ENCODE peak calls at places on chromosome 7, in five cellular contexts. One of them, this sample, is unnamed.

GRCh38 chr7:29040570-29040906 is 82.4 kb upstream of the TRIL start:
- DNase-seq in GM12878: no peak
- DNase-seq in A549: no peak
- DNase-seq in H1: no peak
- DNase-seq in HepG2: no peak
- DNase-seq in this sample: no peak

GRCh38 chr7:14191686-14192098 is 202.2 kb upstream of the ETV1 start:
- DNase-seq in GM12878: no peak
- DNase-seq in H1: no peak
- DNase-seq in A549: no peak
- DNase-seq in HepG2: no peak
- DNase-seq in this sample: no peak

GRCh38 chr7:91880016-91880412 is 488 bp downstream of the MTERF1 start:
- DNase-seq in HepG2: peak; percentile 9
- DNase-seq in A549: no peak
- DNase-seq in H1: no peak
- DNase-seq in GM12878: no peak
- DNase-seq in this sample: no peak

GRCh38 chr7:47204709-47205108 is 377.2 kb downstream of the TNS3 start:
- DNase-seq in A549: no peak
- DNase-seq in H1: no peak
- DNase-seq in GM12878: no peak
- DNase-seq in HepG2: no peak
- DNase-seq in this sample: no peak

GRCh38 chr7:722847-723246 is 3.7 kb upstream of the DNAAF5 start:
- DNase-seq in A549: no peak
- DNase-seq in GM12878: no peak
- DNase-seq in H1: no peak
- DNase-seq in HepG2: no peak
- DNase-seq in this sample: no peak

GRCh38 chr7:142868881-142869415 is 14.1 kb downstream of the EPHB6 start:
- DNase-seq in A549: no peak
- DNase-seq in HepG2: no peak
- DNase-seq in GM12878: no peak
- DNase-seq in H1: no peak
- DNase-seq in this sample: no peak

GRCh38 chr7:36278767-36279171 is 110.9 kb upstream of the ANLN start:
- DNase-seq in GM12878: no peak
- DNase-seq in HepG2: no peak
- DNase-seq in A549: no peak
- DNase-seq in H1: no peak
- DNase-seq in this sample: no peak

GRCh38 chr7:137272249-137272648 is 71.3 kb downstream of the PTN start:
- DNase-seq in HepG2: no peak
- DNase-seq in GM12878: no peak
- DNase-seq in H1: no peak
- DNase-seq in A549: no peak
- DNase-seq in this sample: no peak

GRCh38 chr7:2897023-2897422 is 52.9 kb upstream of the GNA12 start:
- DNase-seq in HepG2: no peak
- DNase-seq in GM12878: no peak
- DNase-seq in A549: no peak
- DNase-seq in H1: no peak
- DNase-seq in this sample: no peak

GRCh38 chr7:38584443-38585210 is 46.5 kb downstream of the AMPH start:
- DNase-seq in H1: no peak
- DNase-seq in GM12878: no peak
- DNase-seq in HepG2: no peak
- DNase-seq in A549: no peak
- DNase-seq in this sample: no peak

GRCh38 chr7:38580485-38580884 is 50.7 kb downstream of the AMPH start:
- DNase-seq in HepG2: no peak
- DNase-seq in GM12878: no peak
- DNase-seq in A549: no peak
- DNase-seq in H1: no peak
- DNase-seq in this sample: no peak

DNA sequence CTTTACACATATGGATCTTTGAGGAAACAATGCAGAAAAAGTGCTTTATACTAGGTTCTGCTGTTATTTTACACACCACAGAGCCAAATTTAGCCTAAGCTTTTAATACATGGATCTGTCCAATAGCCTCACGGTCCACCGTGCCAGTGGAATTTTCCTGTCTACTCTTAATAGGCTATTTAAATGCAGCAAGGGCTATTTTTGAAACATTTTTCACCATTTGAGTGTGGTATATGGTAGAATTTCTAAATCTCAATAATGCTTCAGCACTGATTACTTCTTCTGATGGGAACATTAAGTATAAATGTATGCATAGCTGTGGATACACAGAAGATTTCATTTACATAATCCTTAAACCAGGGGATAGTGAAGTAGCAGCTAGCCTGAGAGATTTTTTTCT is 45.6 kb downstream of the AMPH start:
- DNase-seq in A549: no peak
- DNase-seq in H1: no peak
- DNase-seq in HepG2: no peak
- DNase-seq in GM12878: no peak
- DNase-seq in this sample: no peak
- TF ChIP-seq HDAC2 in A549: no peak
- TF ChIP-seq HDAC2 in H1: no peak
- TF ChIP-seq HDAC2 in HepG2: no peak
- TF ChIP-seq HDAC2 in GM12878: no peak
- TF ChIP-seq HDAC2 in this sample: no peak

GRCh38 chr7:42893341-42894242 is 18.3 kb downstream of the C7orf25 start:
- DNase-seq in H1: no peak
- DNase-seq in A549: no peak
- DNase-seq in HepG2: no peak
- DNase-seq in GM12878: no peak
- DNase-seq in this sample: no peak
- TF ChIP-seq HDAC2 in H1: no peak
- TF ChIP-seq HDAC2 in A549: no peak
- TF ChIP-seq HDAC2 in HepG2: no peak
- TF ChIP-seq HDAC2 in GM12878: no peak
- TF ChIP-seq HDAC2 in this sample: no peak

GRCh38 chr7:117711556-117711955 is 161.7 kb downstream of the CTTNBP2 start:
- DNase-seq in GM12878: no peak
- DNase-seq in HepG2: no peak
- DNase-seq in H1: no peak
- DNase-seq in A549: no peak
- DNase-seq in this sample: no peak

GRCh38 chr7:117704098-117704497 is 169.1 kb downstream of the CTTNBP2 start:
- DNase-seq in GM12878: no peak
- DNase-seq in HepG2: no peak
- DNase-seq in A549: no peak
- DNase-seq in H1: no peak
- DNase-seq in this sample: no peak

GRCh38 chr7:117707080-117707479 is 166.2 kb downstream of the CTTNBP2 start:
- DNase-seq in A549: no peak
- DNase-seq in HepG2: no peak
- DNase-seq in GM12878: no peak
- DNase-seq in H1: no peak
- DNase-seq in this sample: no peak

GRCh38 chr7:117706191-117706590 is 167.1 kb downstream of the CTTNBP2 start:
- DNase-seq in GM12878: no peak
- DNase-seq in H1: no peak
- DNase-seq in A549: no peak
- DNase-seq in HepG2: no peak
- DNase-seq in this sample: no peak

DNA sequence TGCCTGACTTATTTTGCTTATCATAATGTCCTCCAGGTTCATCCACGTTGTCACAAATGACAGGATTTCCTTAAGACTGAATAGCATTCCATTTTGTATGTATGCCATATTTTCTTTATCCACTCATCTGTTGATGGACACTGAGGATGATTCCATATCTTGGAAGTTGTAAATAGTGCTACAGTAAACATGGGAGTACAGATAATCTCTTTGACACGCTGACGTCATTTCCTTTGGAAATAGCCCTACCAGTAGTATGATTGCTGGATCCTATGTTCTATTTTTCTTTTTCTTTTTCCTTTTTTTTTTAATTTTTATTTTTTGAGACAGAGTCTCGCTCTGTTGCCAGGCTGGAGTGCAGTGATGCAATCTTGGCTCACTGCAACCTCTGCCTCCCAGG is 167.6 kb downstream of the CTTNBP2 start:
- DNase-seq in GM12878: no peak
- DNase-seq in A549: no peak
- DNase-seq in HepG2: no peak
- DNase-seq in H1: no peak
- DNase-seq in this sample: no peak
- TF ChIP-seq HDAC2 in GM12878: no peak
- TF ChIP-seq HDAC2 in A549: no peak
- TF ChIP-seq HDAC2 in HepG2: no peak
- TF ChIP-seq HDAC2 in H1: no peak
- TF ChIP-seq HDAC2 in this sample: no peak

DNA sequence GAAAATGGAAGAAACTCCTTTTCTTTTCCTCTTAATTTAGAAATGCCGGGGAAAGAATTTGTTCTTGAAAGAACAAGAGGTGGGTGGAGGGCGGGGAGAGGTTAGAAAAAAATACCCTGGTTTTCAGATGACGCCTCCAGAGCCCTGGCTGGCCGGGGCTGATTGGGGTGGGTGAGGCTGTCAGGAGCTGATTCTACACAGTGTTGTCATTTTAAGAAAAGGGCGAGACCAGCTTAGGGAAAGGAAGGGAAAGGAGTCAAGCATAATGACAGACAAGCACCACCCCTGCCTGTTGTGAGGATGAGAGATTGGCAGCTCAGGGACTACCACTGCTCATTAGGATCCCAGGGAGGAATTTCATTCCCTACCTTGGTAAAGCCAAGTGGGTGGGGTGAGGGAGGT is 9.9 kb upstream of the FAM180A start:
- DNase-seq in HepG2: no peak
- DNase-seq in H1: no peak
- DNase-seq in GM12878: no peak
- DNase-seq in A549: no peak
- DNase-seq in this sample: no peak
- TF ChIP-seq HDAC2 in HepG2: no peak
- TF ChIP-seq HDAC2 in H1: no peak
- TF ChIP-seq HDAC2 in GM12878: no peak
- TF ChIP-seq HDAC2 in A549: no peak
- TF ChIP-seq HDAC2 in this sample: no peak

GRCh38 chr7:19023477-19023876 is 94.0 kb downstream of the TWIST1 start:
- DNase-seq in GM12878: no peak
- DNase-seq in A549: no peak
- DNase-seq in H1: no peak
- DNase-seq in HepG2: no peak
- DNase-seq in this sample: no peak

GRCh38 chr7:19026888-19027287 is 90.5 kb downstream of the TWIST1 start:
- DNase-seq in HepG2: no peak
- DNase-seq in GM12878: no peak
- DNase-seq in A549: no peak
- DNase-seq in H1: no peak
- DNase-seq in this sample: no peak

GRCh38 chr7:19020062-19020461 is 97.4 kb downstream of the TWIST1 start:
- DNase-seq in A549: no peak
- DNase-seq in GM12878: no peak
- DNase-seq in H1: no peak
- DNase-seq in HepG2: no peak
- DNase-seq in this sample: no peak

GRCh38 chr7:19020711-19021110 is 96.7 kb downstream of the TWIST1 start:
- DNase-seq in H1: no peak
- DNase-seq in A549: no peak
- DNase-seq in GM12878: no peak
- DNase-seq in HepG2: no peak
- DNase-seq in this sample: no peak

DNA sequence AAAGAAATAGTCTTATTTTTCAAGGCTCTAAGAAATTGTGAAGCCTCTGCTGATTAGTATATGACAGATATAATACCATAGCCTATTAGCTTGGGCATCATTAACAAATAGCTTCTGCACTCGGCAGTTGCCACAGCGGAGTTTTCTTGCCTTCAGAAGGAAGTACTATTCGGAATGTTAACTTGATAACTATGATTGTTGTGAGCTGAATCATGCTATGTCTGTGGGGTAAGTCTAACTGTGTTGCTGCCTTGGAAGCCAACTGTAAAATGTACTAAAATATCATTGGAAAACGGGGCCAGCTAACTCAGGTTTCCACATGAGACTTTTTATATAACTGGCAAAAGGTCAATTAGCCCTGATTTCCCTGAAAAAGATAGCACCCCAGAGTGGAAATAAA is 93.2 kb downstream of the TWIST1 start:
- DNase-seq in HepG2: no peak
- DNase-seq in GM12878: no peak
- DNase-seq in A549: no peak
- DNase-seq in H1: no peak
- DNase-seq in this sample: no peak
- TF ChIP-seq HDAC2 in HepG2: no peak
- TF ChIP-seq HDAC2 in GM12878: no peak
- TF ChIP-seq HDAC2 in A549: no peak
- TF ChIP-seq HDAC2 in H1: no peak
- TF ChIP-seq HDAC2 in this sample: no peak

DNA sequence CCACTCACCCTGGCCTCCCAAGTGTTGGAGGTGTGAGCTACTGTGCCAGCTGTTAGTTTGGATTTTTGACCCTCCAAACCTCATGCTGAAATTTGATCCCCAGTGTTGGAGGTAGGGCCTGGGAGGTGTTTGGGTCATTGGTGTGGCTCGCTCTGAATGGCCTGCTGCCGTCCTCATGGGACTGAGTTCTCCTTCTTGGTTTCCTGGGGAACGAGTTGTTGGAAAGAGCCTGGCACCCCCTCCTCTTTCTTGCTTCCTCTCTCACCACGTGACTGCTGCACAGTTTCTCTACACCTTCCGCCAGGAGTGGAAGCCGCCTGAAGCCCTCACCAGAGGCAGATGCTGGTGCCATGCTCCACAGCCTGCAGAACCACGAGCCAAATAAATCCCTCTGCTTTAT is 253.5 kb downstream of the PHTF2 start:
- DNase-seq in A549: no peak
- DNase-seq in H1: peak; percentile 46
- DNase-seq in HepG2: no peak
- DNase-seq in GM12878: no peak
- DNase-seq in this sample: no peak
- TF ChIP-seq HDAC2 in A549: no peak
- TF ChIP-seq HDAC2 in H1: no peak
- TF ChIP-seq HDAC2 in HepG2: no peak
- TF ChIP-seq HDAC2 in GM12878: no peak
- TF ChIP-seq HDAC2 in this sample: no peak

GRCh38 chr7:106071356-106071998 is 40.6 kb downstream of the SYPL1 start:
- DNase-seq in GM12878: peak; percentile 98
- DNase-seq in HepG2: no peak
- DNase-seq in H1: no peak
- DNase-seq in A549: no peak
- DNase-seq in this sample: no peak
- TF ChIP-seq HDAC2 in GM12878: no peak
- TF ChIP-seq HDAC2 in HepG2: no peak
- TF ChIP-seq HDAC2 in H1: no peak
- TF ChIP-seq HDAC2 in A549: no peak
- TF ChIP-seq HDAC2 in this sample: no peak

This sample was measured in K562.